ENCODE peak calls at places on chromosome 14, in ten cellular contexts. K is mesenchymal stem cell, Z is GM23248, S is endothelial cell of umbilical vein, D is SK-N-MC, T is HCT116, U is fibroblast of lung, Q is PC-3, F is neuronal stem cell, G is HepG2. H is an unnamed sample.

GRCh38 chr14:69493038-69493437 is 8.5 kb downstream of the PLEKHD1 start:
- DNase-seq in G (no peak), F (no peak), Q (no peak), D (no peak), U (no peak), T (no peak), K (no peak), S (no peak), Z (no peak), H (no peak)

GRCh38 chr14:59022144-59022543 is 166.3 kb upstream of the DAAM1 start:
- DNase-seq in Z (peak; percentile 34), K (no peak), U (no peak), T (no peak), G (no peak), Q (peak; percentile 77), D (no peak), F (no peak), S (no peak), H (no peak)

GRCh38 chr14:97580923-97581495 is 783.8 kb downstream of the VRK1 start:
- DNase-seq in G (no peak), Z (no peak), D (peak; percentile 3), U (no peak), S (no peak), F (peak; percentile 48), K (no peak), Q (peak; percentile 20), T (no peak), H (no peak)

GRCh38 chr14:67416810-67417209 is 4.8 kb upstream of the PLEK2 start:
- DNase-seq in F (no peak), K (no peak), G (no peak), D (no peak), S (no peak), U (no peak), Z (no peak), Q (no peak), T (no peak), H (no peak)

GRCh38 chr14:30874999-30875787 is 834 bp downstream of the COCH start:
- DNase-seq in U (no peak), F (peak; percentile 12), K (peak; percentile 11), D (no peak), S (peak; percentile 19), T (no peak), Q (no peak), Z (peak; percentile 10), G (no peak), H (no peak)

GRCh38 chr14:93200553-93200952 is 6.3 kb downstream of the GON7 start:
- DNase-seq in G (peak; percentile 43), F (no peak), S (no peak), K (no peak), T (no peak), U (no peak), Z (no peak), Q (no peak), D (no peak), H (no peak)

GRCh38 chr14:51484491-51484890 is 167.2 kb upstream of the FRMD6 start:
- DNase-seq in D (no peak), F (no peak), T (no peak), Z (no peak), U (no peak), Q (no peak), K (no peak), S (no peak), G (no peak), H (no peak)

GRCh38 chr14:30533126-30533525 is 25.8 kb upstream of the G2E3 start:
- DNase-seq in G (no peak), T (no peak), Q (no peak), U (no peak), D (no peak), Z (no peak), K (no peak), F (no peak), S (no peak), H (no peak)

GRCh38 chr14:21771671-21772070 is 98.1 kb upstream of the OR4E1 start:
- DNase-seq in G (no peak), F (no peak), Z (no peak), T (no peak), D (no peak), K (no peak), Q (peak; percentile 77), U (no peak), S (no peak), H (no peak)

GRCh38 chr14:93787465-93788306 is 599 bp downstream of the PRIMA1 start:
- DNase-seq in Q (no peak), U (no peak), G (no peak), F (no peak), K (no peak), Z (no peak), T (no peak), D (no peak), S (no peak), H (no peak)

GRCh38 chr14:63896278-63896720 is 43.5 kb downstream of the SYNE2 start:
- DNase-seq in S (peak; percentile 99), Q (peak; percentile 73), G (peak; percentile 81), K (peak; percentile 36), F (no peak), D (no peak), Z (peak; percentile 72), U (peak; percentile 91), T (peak; percentile 12), H (peak; percentile 76)

GRCh38 chr14:104545151-104545931 is 34.2 kb upstream of the C14orf180 start:
- DNase-seq in K (no peak), S (no peak), F (no peak), T (no peak), Q (no peak), Z (no peak), G (no peak), D (no peak), U (no peak), H (no peak)

GRCh38 chr14:60003991-60004390 is 84.0 kb downstream of the LRRC9 start:
- DNase-seq in Q (peak; percentile 70), Z (no peak), D (no peak), K (no peak), F (no peak), T (no peak), U (no peak), G (peak; percentile 17), S (no peak), H (no peak)

GRCh38 chr14:67539116-67539515 is 6.0 kb downstream of the PLEKHH1 start:
- DNase-seq in Z (no peak), U (no peak), F (peak; percentile 51), D (no peak), T (no peak), Q (no peak), S (no peak), G (no peak), K (no peak), H (no peak)

DNA sequence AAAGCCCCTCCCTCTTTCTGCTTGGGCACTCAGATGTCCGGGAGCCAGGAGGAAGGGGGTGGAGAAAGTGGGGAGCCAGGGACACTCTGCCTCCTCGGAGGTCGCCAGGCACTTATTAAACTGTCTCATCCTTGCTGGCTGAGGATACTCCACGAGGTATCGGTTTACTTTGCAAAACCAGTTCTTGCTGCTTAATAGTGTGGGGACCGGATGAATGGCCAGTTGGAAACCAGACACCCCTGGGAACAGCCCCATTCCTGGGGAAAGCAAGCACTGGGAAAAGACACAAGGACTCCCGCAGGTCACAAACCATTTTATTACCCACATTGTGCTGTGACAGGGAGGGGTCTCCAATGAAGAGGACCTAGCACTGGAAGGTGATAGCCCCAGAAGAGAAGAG is 34.2 kb downstream of the CCDC88C start:
- DNase-seq in T (no peak), K (no peak), Z (no peak), U (no peak), D (no peak), G (no peak), Q (peak; percentile 82), S (no peak), F (no peak), H (no peak)
- H3K9ac ChIP-seq in T (no peak overlapping the region), K (no peak overlapping the region), Z (no peak overlapping the region), U (no peak overlapping the region), D (no peak overlapping the region), G (no peak overlapping the region), Q (peak overlapping the region; percentile 74), S (no peak overlapping the region), F (no peak overlapping the region), H (no peak overlapping the region)

GRCh38 chr14:106579084-106579483 is 1052.7 kb downstream of the TMEM121 start:
- DNase-seq in Z (no peak), F (no peak), Q (no peak), G (no peak), S (no peak), D (no peak), K (no peak), U (no peak), T (no peak), H (no peak)
- H3K9me3 ChIP-seq in Z (no peaks in the 10 kb centered on the region), F (no peaks in the 10 kb centered on the region), Q (peaks cover 20% of the 10 kb centered on the region), G (no peaks in the 10 kb centered on the region), S (peaks cover 4% of the 10 kb centered on the region), D (no peaks in the 10 kb centered on the region), K (no peaks in the 10 kb centered on the region), U (no peaks in the 10 kb centered on the region), T (peaks cover 7% of the 10 kb centered on the region), H (no peaks in the 10 kb centered on the region)

DNA sequence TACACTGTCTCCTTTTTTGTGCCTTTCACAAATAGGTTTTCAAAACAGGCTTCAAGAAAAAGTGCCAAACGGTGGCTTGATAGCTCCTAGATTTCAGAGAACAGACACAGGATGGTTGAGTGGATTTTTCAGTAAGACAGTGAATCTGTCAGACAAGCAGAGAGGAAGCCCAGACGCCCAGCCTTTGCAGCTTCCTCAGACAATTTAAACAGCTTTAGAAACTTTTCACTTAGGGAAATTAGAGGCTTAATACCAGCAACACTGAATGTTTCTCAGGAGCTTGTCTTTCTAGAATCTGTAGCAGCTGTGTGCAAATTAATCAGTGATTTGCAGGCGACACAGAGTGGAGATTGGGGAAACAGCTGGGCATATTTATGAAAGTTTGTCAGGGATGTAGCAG is 362.2 kb downstream of the GALC start:
- DNase-seq in K (peak; percentile 49), F (no peak), Q (no peak), S (no peak), T (no peak), G (no peak), D (no peak), Z (no peak), U (no peak), H (no peak)
- H3K9ac ChIP-seq in K (peak overlapping the region; percentile 93), F (no peak overlapping the region), Q (no peak overlapping the region), S (no peak overlapping the region), T (no peak overlapping the region), G (no peak overlapping the region), D (no peak overlapping the region), Z (no peak overlapping the region), U (no peak overlapping the region), H (no peak overlapping the region)

GRCh38 chr14:36524220-36524837 is 4.3 kb upstream of the NKX2-1 start:
- DNase-seq in G (no peak), T (no peak), U (no peak), F (peak; percentile 20), Q (no peak), Z (no peak), S (no peak), K (no peak), D (no peak), H (no peak)

GRCh38 chr14:36525746-36526099 is 5.7 kb upstream of the NKX2-1 start:
- DNase-seq in S (no peak), G (no peak), F (no peak), T (no peak), Q (no peak), U (no peak), Z (no peak), D (no peak), K (no peak), H (no peak)

GRCh38 chr14:36522972-36523685 is 3.1 kb upstream of the NKX2-1 start:
- DNase-seq in Z (no peak), F (no peak), S (no peak), T (no peak), G (no peak), K (no peak), D (no peak), Q (no peak), U (no peak), H (no peak)

GRCh38 chr14:36522347-36522971 is 2.4 kb upstream of the NKX2-1 start:
- DNase-seq in U (no peak), K (no peak), F (peak; percentile 48), Z (no peak), S (no peak), Q (no peak), T (no peak), G (no peak), D (no peak), H (no peak)

GRCh38 chr14:36524874-36525745 is 5.1 kb upstream of the NKX2-1 start:
- DNase-seq in U (no peak), G (peak; percentile 74), Z (peak; percentile 46), D (peak; percentile 18), T (peak; percentile 65), F (peak; percentile 81), K (no peak), S (no peak), Q (peak; percentile 62), H (peak; percentile 64)
- H3K9me3 ChIP-seq in U (no peaks in the 10 kb centered on the region), G (no peaks in the 10 kb centered on the region), Z (no peaks in the 10 kb centered on the region), D (no peaks in the 10 kb centered on the region), T (no peaks in the 10 kb centered on the region), F (no peaks in the 10 kb centered on the region), K (peaks cover 8% of the 10 kb centered on the region), S (no peaks in the 10 kb centered on the region), Q (no peaks in the 10 kb centered on the region), H (no peaks in the 10 kb centered on the region)

H was measured in colonic mucosa.